ENCODE peak calls at places on chromosomes 1 and 21, in ten cellular contexts. T, Z, F, X, E, U, K, G, O and R are unnamed samples.

GRCh38 chr21:23160914-23161313 is 2162.7 kb downstream of the NCAM2 start:
- DNase-seq in T (no peak), Z (no peak), F (no peak), X (no peak), E (no peak), U (no peak), K (no peak), G (no peak), O (no peak), R (no peak)

GRCh38 chr21:34613679-34614442 is 1.1 kb downstream of the RCAN1 start:
- DNase-seq in T (no peak), Z (peak; percentile 26), F (no peak), X (no peak), E (no peak), U (no peak), K (no peak), G (no peak), O (no peak), R (no peak)

GRCh38 chr21:40047993-40048730 is 180.9 kb downstream of the PCP4 start:
- DNase-seq in T (peak; percentile 25), Z (peak; percentile 38), F (no peak), X (no peak), E (no peak), U (no peak), K (no peak), G (no peak), O (no peak), R (no peak)

GRCh38 chr1:184301228-184301627 is 85.6 kb upstream of the C1orf21 start:
- DNase-seq in T (no peak), Z (no peak), F (no peak), X (no peak), E (no peak), U (no peak), K (no peak), G (no peak), O (no peak), R (no peak)

GRCh38 chr21:35050348-35051286 is 1.5 kb upstream of the RUNX1 start:
- DNase-seq in T (no peak), Z (no peak), F (no peak), X (no peak), E (no peak), U (no peak), K (no peak), G (peak; percentile 67), O (no peak), R (no peak)

GRCh38 chr21:42649122-42650032 is 4.0 kb upstream of the PDE9A start:
- DNase-seq in T (peak; percentile 8), Z (no peak), F (no peak), X (no peak), E (no peak), U (no peak), K (no peak), G (no peak), O (peak; percentile 7), R (no peak)

GRCh38 chr1:207904377-207904902 is 6.5 kb downstream of the CD34 start:
- DNase-seq in T (no peak), Z (no peak), F (no peak), X (no peak), E (no peak), U (no peak), K (no peak), G (no peak), O (no peak), R (no peak)

GRCh38 chr21:46052703-46053651 is 44.9 kb upstream of the COL6A2 start:
- DNase-seq in T (no peak), Z (peak; percentile 20), F (no peak), X (peak; percentile 33), E (peak; percentile 75), U (peak; percentile 81), K (no peak), G (no peak), O (no peak), R (peak; percentile 67)

GRCh38 chr1:111864862-111865261 is 109.2 kb downstream of the DDX20 start:
- DNase-seq in T (no peak), Z (peak; percentile 37), F (no peak), X (no peak), E (peak; percentile 2), U (peak; percentile 7), K (no peak), G (peak; percentile 13), O (no peak), R (no peak)

GRCh38 chr21:45288441-45288841 is 746 bp upstream of the POFUT2 start:
- DNase-seq in T (no peak), Z (no peak), F (no peak), X (no peak), E (no peak), U (no peak), K (no peak), G (no peak), O (no peak), R (no peak)

GRCh38 chr21:38824124-38824822 is 18.5 kb downstream of the ETS2 start:
- DNase-seq in T (no peak), Z (no peak), F (peak; percentile 68), X (no peak), E (no peak), U (no peak), K (no peak), G (no peak), O (no peak), R (no peak)
- H3K4me3 ChIP-seq in T (no peak overlapping the region), Z (no peak overlapping the region), F (no peak overlapping the region), X (no peak overlapping the region), E (no peak overlapping the region), U (no peak overlapping the region), K (no peak overlapping the region), G (no peak overlapping the region), O (peak overlapping the region; percentile 31), R (no peak overlapping the region)

DNA sequence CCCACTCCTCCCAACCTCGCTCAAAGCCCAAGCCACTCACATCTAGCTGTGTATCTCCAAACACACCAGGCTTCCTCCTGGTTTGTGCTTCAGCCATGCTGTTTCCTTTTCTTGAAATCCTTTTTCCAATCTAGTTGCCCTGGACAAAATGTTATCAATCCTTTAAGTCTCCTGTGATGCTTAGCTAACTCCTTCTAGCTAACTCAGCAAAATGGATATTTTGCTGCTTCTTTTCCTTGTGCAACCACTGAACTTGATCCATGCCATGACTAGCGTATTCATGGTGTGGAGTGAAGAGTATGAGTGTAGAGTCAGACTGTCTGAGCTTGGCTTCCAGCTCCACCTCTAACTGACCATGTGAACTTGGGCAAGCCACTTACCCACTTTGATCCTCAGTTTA is 33.9 kb upstream of the FAM78B start:
- DNase-seq in T (no peak), Z (no peak), F (no peak), X (no peak), E (no peak), U (no peak), K (no peak), G (no peak), O (no peak), R (no peak)
- H3K4me3 ChIP-seq in T (no peak overlapping the region), Z (no peak overlapping the region), F (no peak overlapping the region), X (no peak overlapping the region), E (no peak overlapping the region), U (no peak overlapping the region), K (no peak overlapping the region), G (no peak overlapping the region), O (no peak overlapping the region), R (no peak overlapping the region)

GRCh38 chr1:179871940-179872339 is 5.7 kb downstream of the TOR1AIP2 start:
- DNase-seq in T (no peak), Z (no peak), F (no peak), X (no peak), E (no peak), U (no peak), K (no peak), G (no peak), O (no peak), R (no peak)

GRCh38 chr1:179867493-179868330 is 9.9 kb downstream of the TOR1AIP2 start:
- DNase-seq in T (peak; percentile 26), Z (peak; percentile 50), F (no peak), X (no peak), E (peak; percentile 48), U (peak; percentile 53), K (no peak), G (peak; percentile 64), O (peak; percentile 25), R (peak; percentile 29)

GRCh38 chr1:179872558-179872957 is 5.0 kb downstream of the TOR1AIP2 start:
- DNase-seq in T (no peak), Z (no peak), F (no peak), X (no peak), E (no peak), U (no peak), K (no peak), G (peak; percentile 53), O (no peak), R (no peak)

GRCh38 chr1:179873366-179873978 is 4.1 kb downstream of the TOR1AIP2 start:
- DNase-seq in T (no peak), Z (no peak), F (no peak), X (no peak), E (no peak), U (no peak), K (no peak), G (no peak), O (no peak), R (no peak)

DNA sequence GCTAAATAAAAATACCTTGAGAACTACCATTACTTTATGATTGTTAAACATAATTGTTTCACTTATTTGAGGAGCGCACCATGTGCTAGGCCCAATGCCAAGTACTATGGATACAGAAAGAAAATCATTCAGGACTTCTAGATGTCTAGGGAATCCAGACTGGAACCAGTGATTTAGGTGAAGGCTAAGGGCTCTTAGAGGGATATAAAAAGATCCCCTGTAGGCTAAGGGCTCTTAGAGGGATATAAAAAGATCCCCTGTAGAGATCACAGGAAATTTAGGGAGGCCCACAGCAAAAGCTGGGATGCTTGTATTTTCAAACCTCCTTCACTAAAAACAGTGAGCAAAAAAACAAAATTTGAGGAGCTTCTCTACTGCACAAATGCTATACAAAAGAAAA is 6.7 kb downstream of the TOR1AIP2 start:
- DNase-seq in T (no peak), Z (no peak), F (no peak), X (no peak), E (no peak), U (no peak), K (no peak), G (no peak), O (no peak), R (no peak)
- H3K4me3 ChIP-seq in T (peak overlapping the region; percentile 9), Z (no peak overlapping the region), F (no peak overlapping the region), X (no peak overlapping the region), E (no peak overlapping the region), U (no peak overlapping the region), K (no peak overlapping the region), G (no peak overlapping the region), O (no peak overlapping the region), R (no peak overlapping the region)

GRCh38 chr1:91710261-91710660 is 175.7 kb downstream of the TGFBR3 start:
- DNase-seq in T (no peak), Z (no peak), F (no peak), X (no peak), E (no peak), U (no peak), K (no peak), G (no peak), O (no peak), R (no peak)

GRCh38 chr1:91711504-91712247 is 174.3 kb downstream of the TGFBR3 start:
- DNase-seq in T (no peak), Z (no peak), F (no peak), X (no peak), E (no peak), U (no peak), K (no peak), G (no peak), O (no peak), R (no peak)

GRCh38 chr1:91712393-91712792 is 173.6 kb downstream of the TGFBR3 start:
- DNase-seq in T (no peak), Z (no peak), F (no peak), X (no peak), E (no peak), U (no peak), K (no peak), G (no peak), O (no peak), R (no peak)

GRCh38 chr1:91714867-91715381 is 171.0 kb downstream of the TGFBR3 start:
- DNase-seq in T (no peak), Z (no peak), F (no peak), X (no peak), E (no peak), U (no peak), K (no peak), G (no peak), O (no peak), R (no peak)

GRCh38 chr1:91712981-91713841 is 172.7 kb downstream of the TGFBR3 start:
- DNase-seq in T (peak; percentile 43), Z (no peak), F (no peak), X (no peak), E (peak; percentile 50), U (peak; percentile 83), K (no peak), G (no peak), O (peak; percentile 69), R (no peak)
- H3K4me3 ChIP-seq in T (peak overlapping the region; percentile 32), Z (no peak overlapping the region), F (no peak overlapping the region), X (no peak overlapping the region), E (no peak overlapping the region), U (no peak overlapping the region), K (no peak overlapping the region), G (no peak overlapping the region), O (peak overlapping the region; percentile 6), R (no peak overlapping the region)